ENCODE peak calls at places on chromosomes 3 and 15, in five cellular contexts. G is Kasumi-1; N is retina; H is activated naive CD4-positive, alpha-beta T cell; Y is NCI-H1092. F is an unnamed sample.

GRCh38 chr3:112472676-112473075 is 26.6 kb downstream of the BTLA start:
- DNase-seq in G (no peak), N (no peak), H (no peak), Y (no peak), F (no peak)

GRCh38 chr3:126970921-126971320 is 12.0 kb upstream of the PLXNA1 start:
- DNase-seq in G (no peak), N (no peak), H (no peak), Y (no peak), F (no peak)

GRCh38 chr15:59274126-59274970 is 67.7 kb downstream of the LDHAL6B start:
- DNase-seq in G (no peak), N (no peak), H (no peak), Y (no peak), F (no peak)

GRCh38 chr3:194140520-194141414 is 4.8 kb downstream of the HES1 start:
- DNase-seq in G (peak), N (peak), H (peak), Y (peak), F (no peak)

GRCh38 chr3:11603628-11604027 is 40.1 kb downstream of the VGLL4 start:
- DNase-seq in G (no peak), N (no peak), H (no peak), Y (no peak), F (no peak)

GRCh38 chr3:68988740-68989139 is 24.7 kb downstream of the EOGT start:
- DNase-seq in G (no peak), N (no peak), H (no peak), Y (no peak), F (no peak)

GRCh38 chr15:39961051-39961450 is 27.1 kb downstream of the EIF2AK4 start:
- DNase-seq in G (no peak), N (no peak), H (no peak), Y (no peak), F (no peak)

GRCh38 chr3:127589600-127590281 is 792 bp downstream of the TPRA1 start:
- DNase-seq in G (no peak), N (peak), H (no peak), Y (no peak), F (no peak)

GRCh38 chr3:177473184-177473583 is 275.9 kb upstream of the TBL1XR1 start:
- DNase-seq in G (peak), N (no peak), H (no peak), Y (no peak), F (no peak)

GRCh38 chr3:187098925-187099512 is 40.3 kb downstream of the RPL39L start:
- DNase-seq in G (peak), N (no peak), H (no peak), Y (no peak), F (no peak)

GRCh38 chr15:96329403-96329981 is 1.0 kb upstream of the NR2F2 start:
- DNase-seq in G (no peak), N (peak), H (no peak), Y (no peak), F (no peak)

GRCh38 chr3:8220291-8220690 is 281.3 kb upstream of the LMCD1 start:
- DNase-seq in G (no peak), N (no peak), H (no peak), Y (no peak), F (no peak)

GRCh38 chr3:114179575-114179974 is 723 bp upstream of the DRD3 start:
- DNase-seq in G (peak), N (no peak), H (no peak), Y (peak), F (peak)

GRCh38 chr3:100361897-100362296 is 27.3 kb downstream of the NIT2 start:
- DNase-seq in G (no peak), N (no peak), H (no peak), Y (no peak), F (no peak)

GRCh38 chr3:184229424-184230080 is at the start of gene VWA5B2:
- DNase-seq in G (peak), N (peak), H (peak), Y (peak), F (peak)

GRCh38 chr3:13801361-13802214 is 78.3 kb downstream of the WNT7A start:
- DNase-seq in G (peak), N (no peak), H (no peak), Y (no peak), F (no peak)

GRCh38 chr3:47542614-47543173 is 29.2 kb upstream of the ELP6 start:
- DNase-seq in G (no peak), N (peak), H (no peak), Y (no peak), F (no peak)

GRCh38 chr3:38549486-38549885 is 53.3 kb downstream of the EXOG start:
- DNase-seq in G (no peak), N (no peak), H (no peak), Y (no peak), F (no peak)

GRCh38 chr3:165455360-165455759 is 259.2 kb upstream of the SLITRK3 start:
- DNase-seq in G (no peak), N (no peak), H (no peak), Y (no peak), F (no peak)

GRCh38 chr15:42084465-42085235 is 9.7 kb downstream of the PLA2G4D start:
- DNase-seq in G (no peak), N (peak), H (peak), Y (peak), F (peak)

GRCh38 chr15:61295239-61295638 is 66.1 kb upstream of the RORA start:
- DNase-seq in G (no peak), N (no peak), H (no peak), Y (no peak), F (no peak)

GRCh38 chr15:62658498-62658897 is 384.0 kb upstream of the TPM1 start:
- DNase-seq in G (no peak), N (no peak), H (no peak), Y (no peak), F (no peak)

GRCh38 chr15:72197460-72198409 is at the start of gene GRAMD2A:
- DNase-seq in G (peak), N (peak), H (no peak), Y (no peak), F (no peak)

GRCh38 chr15:74221399-74222230 is 14.5 kb upstream of the CCDC33 start:
- DNase-seq in G (no peak), N (peak), H (no peak), Y (no peak), F (no peak)

GRCh38 chr3:77196146-77196545 is 156.2 kb downstream of the ROBO2 start:
- DNase-seq in G (no peak), N (no peak), H (no peak), Y (no peak), F (no peak)

GRCh38 chr15:75673426-75674247 is 25.9 kb downstream of the SNX33 start:
- DNase-seq in G (no peak), N (no peak), H (no peak), Y (no peak), F (no peak)

GRCh38 chr3:190182418-190183043 is 61.8 kb upstream of the P3H2 start:
- DNase-seq in G (no peak), N (no peak), H (no peak), Y (no peak), F (no peak)

GRCh38 chr3:88369767-88370166 is 220.0 kb downstream of the C3orf38 start:
- DNase-seq in G (no peak), N (no peak), H (no peak), Y (no peak), F (no peak)

GRCh38 chr15:70093481-70094309 is 4.0 kb downstream of the TLE3 start:
- DNase-seq in G (no peak), N (no peak), H (no peak), Y (no peak), F (no peak)

GRCh38 chr3:72485649-72486048 is 362.6 kb downstream of the SHQ1 start:
- DNase-seq in G (no peak), N (no peak), H (no peak), Y (no peak), F (no peak)

GRCh38 chr3:37819591-37819990 is 42.1 kb upstream of the CTDSPL start:
- DNase-seq in G (no peak), N (no peak), H (no peak), Y (no peak), F (no peak)

GRCh38 chr3:85662462-85662861 is 703.7 kb downstream of the CADM2 start:
- DNase-seq in G (no peak), N (no peak), H (no peak), Y (no peak), F (no peak)

GRCh38 chr3:131543714-131544113 is 40.9 kb upstream of the MRPL3 start:
- DNase-seq in G (peak), N (no peak), H (no peak), Y (no peak), F (no peak)

GRCh38 chr3:177134166-177134565 is 63.1 kb downstream of the TBL1XR1 start:
- DNase-seq in G (no peak), N (no peak), H (no peak), Y (no peak), F (no peak)

GRCh38 chr3:12413721-12414255 is 70.5 kb upstream of the TSEN2 start:
- DNase-seq in G (peak), N (no peak), H (no peak), Y (no peak), F (no peak)

GRCh38 chr3:27387625-27388024 is 18.4 kb upstream of the NEK10 start:
- DNase-seq in G (no peak), N (no peak), H (no peak), Y (no peak), F (no peak)